ENCODE peak calls at places on chromosomes 7 and 10, in six cellular contexts. Q is endodermal cell, V is PC-3, B is K562, P is OCI-LY7, W is PC-9. G is an unnamed sample.

GRCh38 chr10:44761076-44761475 is 150.1 kb upstream of the TMEM72 start:
- DNase-seq in Q (no peak), V (peak), B (no peak), P (no peak), W (no peak), G (no peak)

GRCh38 chr10:101694056-101694673 is 805 bp downstream of the FBXW4 start:
- DNase-seq in Q (no peak), V (peak), B (peak), P (peak), W (no peak), G (peak)

GRCh38 chr7:12249706-12250105 is 38.6 kb downstream of the TMEM106B start:
- DNase-seq in Q (no peak), V (no peak), B (no peak), P (no peak), W (no peak), G (no peak)

GRCh38 chr10:96025566-96025965 is 17.8 kb upstream of the CCNJ start:
- DNase-seq in Q (peak), V (peak), B (peak), P (peak), W (no peak), G (peak)

GRCh38 chr10:79445217-79445707 is at the start of gene ZCCHC24:
- DNase-seq in Q (peak), V (peak), B (peak), P (peak), W (no peak), G (peak)

GRCh38 chr10:69317175-69318086 is 39.1 kb downstream of the HK1 start:
- DNase-seq in Q (peak), V (peak), B (peak), P (peak), W (peak), G (no peak)

GRCh38 chr10:119917777-119918176 is 25.2 kb downstream of the SEC23IP start:
- DNase-seq in Q (no peak), V (peak), B (no peak), P (no peak), W (no peak), G (peak)

GRCh38 chr10:62017141-62017870 is 115.8 kb downstream of the ARID5B start:
- DNase-seq in Q (no peak), V (no peak), B (no peak), P (no peak), W (no peak), G (no peak)

GRCh38 chr7:75951506-75951905 is 36.6 kb downstream of the POR start:
- DNase-seq in Q (no peak), V (peak), B (no peak), P (no peak), W (peak), G (peak)

GRCh38 chr7:107234436-107234835 is 65.6 kb downstream of the HBP1 start:
- DNase-seq in Q (no peak), V (peak), B (no peak), P (no peak), W (no peak), G (no peak)

GRCh38 chr7:17033245-17033644 is 151.5 kb upstream of the AGR3 start:
- DNase-seq in Q (no peak), V (no peak), B (no peak), P (no peak), W (no peak), G (no peak)

GRCh38 chr10:78688945-78689935 is 379.5 kb upstream of the ZMIZ1 start:
- DNase-seq in Q (peak), V (no peak), B (no peak), P (no peak), W (no peak), G (peak)

GRCh38 chr7:147578196-147578595 is 1012.4 kb upstream of the C7orf33 start:
- DNase-seq in Q (no peak), V (peak), B (no peak), P (no peak), W (no peak), G (no peak)

GRCh38 chr10:69179089-69179742 is 818 bp upstream of the SUPV3L1 start:
- DNase-seq in Q (peak), V (no peak), B (peak), P (no peak), W (no peak), G (no peak)

GRCh38 chr7:36287371-36288241 is 102.1 kb upstream of the ANLN start:
- DNase-seq in Q (peak), V (peak), B (no peak), P (peak), W (peak), G (no peak)

GRCh38 chr7:41143074-41143473 is 559.8 kb downstream of the INHBA start:
- DNase-seq in Q (no peak), V (peak), B (no peak), P (no peak), W (no peak), G (no peak)

GRCh38 chr10:47055386-47056382 is 144.5 kb downstream of the PTPN20 start:
- DNase-seq in Q (peak), V (no peak), B (no peak), P (no peak), W (no peak), G (no peak)

GRCh38 chr10:44308935-44309334 is 76.0 kb downstream of the CXCL12 start:
- DNase-seq in Q (no peak), V (no peak), B (no peak), P (no peak), W (no peak), G (no peak)

GRCh38 chr7:53656881-53657280 is 621.4 kb downstream of the POM121L12 start:
- DNase-seq in Q (peak), V (peak), B (no peak), P (no peak), W (peak), G (no peak)

GRCh38 chr10:61001731-61002122 is 57.7 kb upstream of the RHOBTB1 start:
- DNase-seq in Q (no peak), V (no peak), B (no peak), P (no peak), W (no peak), G (no peak)
- H3K4me3 ChIP-seq in Q (peak), V (peak), B (peak), P (no peak), W (peak), G (peak)

GRCh38 chr7:98872328-98872924 is 2.6 kb upstream of the TMEM130 start:
- DNase-seq in Q (peak), V (peak), B (peak), P (peak), W (no peak), G (peak)
- TF ChIP-seq CTCF in Q (peak), V (peak), B (peak), P (peak), W (peak), G (peak)

DNA sequence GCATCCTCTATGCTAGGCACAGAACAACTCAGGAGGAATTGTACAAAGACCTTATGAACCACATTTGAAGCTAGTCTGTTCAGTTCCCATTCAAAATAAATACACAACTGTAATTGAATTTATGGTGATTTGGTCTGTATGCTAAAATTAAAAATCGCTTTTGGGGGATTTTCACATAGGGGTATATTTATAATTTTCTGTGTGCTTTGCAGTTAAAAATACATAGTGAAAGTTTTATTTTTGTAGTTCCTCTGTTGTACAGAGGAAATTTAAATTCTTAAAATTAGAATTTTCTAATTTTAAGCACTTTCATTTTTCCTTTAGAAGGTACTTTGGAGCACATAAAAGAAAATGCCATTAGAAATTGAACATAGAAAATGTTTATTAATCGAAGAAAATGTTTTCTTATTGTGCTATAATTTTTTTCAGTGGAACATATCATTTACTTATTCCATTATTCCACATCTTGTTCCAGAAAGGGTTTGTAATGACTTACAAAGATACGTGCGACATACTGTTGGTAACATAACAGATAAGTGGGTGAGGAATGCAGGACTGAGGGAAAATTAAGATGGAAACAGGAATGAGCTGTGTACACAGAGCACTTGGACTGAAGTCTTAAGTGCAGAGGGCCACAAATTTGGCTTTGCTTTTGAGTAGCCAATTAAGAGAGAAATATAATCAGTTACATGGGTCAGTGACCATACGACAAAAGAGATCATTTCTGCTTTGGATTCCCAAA is 7.0 kb downstream of the RABGEF1 start:
- DNase-seq in Q (no peak), V (no peak), B (no peak), P (no peak), W (no peak), G (peak)
- H3K4me3 ChIP-seq in Q (no peak), V (no peak), B (no peak), P (no peak), W (no peak), G (no peak)

GRCh38 chr10:111126981-111127848 is 50.4 kb downstream of the ADRA2A start:
- DNase-seq in Q (peak), V (no peak), B (peak), P (no peak), W (no peak), G (no peak)

GRCh38 chr10:111131168-111131799 is 54.5 kb downstream of the ADRA2A start:
- DNase-seq in Q (peak), V (no peak), B (peak), P (peak), W (no peak), G (no peak)

GRCh38 chr10:111128331-111129167 is 51.7 kb downstream of the ADRA2A start:
- DNase-seq in Q (peak), V (peak), B (peak), P (no peak), W (peak), G (no peak)

GRCh38 chr10:111130471-111130870 is 53.6 kb downstream of the ADRA2A start:
- DNase-seq in Q (peak), V (no peak), B (no peak), P (no peak), W (no peak), G (no peak)

DNA sequence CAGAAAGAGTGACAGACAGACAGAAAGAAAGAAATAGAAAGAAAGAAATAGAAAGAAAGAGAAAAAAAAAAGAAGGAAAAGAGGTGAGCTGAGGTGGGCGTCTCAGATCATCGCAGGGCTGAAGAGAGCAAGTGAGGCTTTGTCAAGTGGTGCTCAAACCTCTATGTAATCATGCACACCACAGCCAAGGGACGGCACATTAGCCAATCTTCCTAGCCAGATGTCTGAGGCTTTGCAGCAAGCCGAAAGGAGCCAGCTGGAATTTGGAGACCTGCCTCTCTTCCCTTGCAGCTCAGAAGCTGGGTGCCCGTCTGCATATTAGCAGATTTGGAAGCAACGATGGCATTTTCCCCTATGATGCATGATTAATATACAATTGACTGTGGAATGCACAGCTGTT is 52.5 kb downstream of the ADRA2A start:
- DNase-seq in Q (peak), V (no peak), B (no peak), P (no peak), W (no peak), G (no peak)
- TF ChIP-seq CTCF in Q (no peak), V (no peak), B (no peak), P (no peak), W (no peak), G (no peak)

DNA sequence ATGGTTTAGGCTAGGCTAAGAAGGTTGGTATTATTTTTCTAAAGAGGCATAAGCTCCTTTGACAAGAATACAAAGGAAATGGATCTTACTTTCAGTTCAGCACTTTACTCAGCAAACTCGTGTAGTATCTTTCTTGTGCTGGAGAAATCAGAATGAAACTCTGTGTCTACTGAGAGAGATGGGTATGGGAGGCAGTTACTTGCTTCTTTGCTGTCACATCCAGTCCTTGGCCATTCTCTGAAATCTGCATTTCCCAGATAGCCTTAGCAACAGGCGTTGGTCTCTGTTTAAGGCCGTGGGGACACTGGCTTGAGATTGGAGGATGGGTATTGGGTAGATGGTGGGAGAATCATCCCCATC is 180.5 kb downstream of the NRP1 start:
- DNase-seq in Q (no peak), V (no peak), B (no peak), P (no peak), W (no peak), G (no peak)
- H3K4me3 ChIP-seq in Q (no peak), V (no peak), B (no peak), P (no peak), W (no peak), G (no peak)

GRCh38 chr7:115449689-115450088 is 527.8 kb downstream of the MDFIC start:
- DNase-seq in Q (no peak), V (peak), B (no peak), P (no peak), W (no peak), G (peak)
- TF ChIP-seq CTCF in Q (peak), V (no peak), B (no peak), P (no peak), W (no peak), G (peak)

DNA sequence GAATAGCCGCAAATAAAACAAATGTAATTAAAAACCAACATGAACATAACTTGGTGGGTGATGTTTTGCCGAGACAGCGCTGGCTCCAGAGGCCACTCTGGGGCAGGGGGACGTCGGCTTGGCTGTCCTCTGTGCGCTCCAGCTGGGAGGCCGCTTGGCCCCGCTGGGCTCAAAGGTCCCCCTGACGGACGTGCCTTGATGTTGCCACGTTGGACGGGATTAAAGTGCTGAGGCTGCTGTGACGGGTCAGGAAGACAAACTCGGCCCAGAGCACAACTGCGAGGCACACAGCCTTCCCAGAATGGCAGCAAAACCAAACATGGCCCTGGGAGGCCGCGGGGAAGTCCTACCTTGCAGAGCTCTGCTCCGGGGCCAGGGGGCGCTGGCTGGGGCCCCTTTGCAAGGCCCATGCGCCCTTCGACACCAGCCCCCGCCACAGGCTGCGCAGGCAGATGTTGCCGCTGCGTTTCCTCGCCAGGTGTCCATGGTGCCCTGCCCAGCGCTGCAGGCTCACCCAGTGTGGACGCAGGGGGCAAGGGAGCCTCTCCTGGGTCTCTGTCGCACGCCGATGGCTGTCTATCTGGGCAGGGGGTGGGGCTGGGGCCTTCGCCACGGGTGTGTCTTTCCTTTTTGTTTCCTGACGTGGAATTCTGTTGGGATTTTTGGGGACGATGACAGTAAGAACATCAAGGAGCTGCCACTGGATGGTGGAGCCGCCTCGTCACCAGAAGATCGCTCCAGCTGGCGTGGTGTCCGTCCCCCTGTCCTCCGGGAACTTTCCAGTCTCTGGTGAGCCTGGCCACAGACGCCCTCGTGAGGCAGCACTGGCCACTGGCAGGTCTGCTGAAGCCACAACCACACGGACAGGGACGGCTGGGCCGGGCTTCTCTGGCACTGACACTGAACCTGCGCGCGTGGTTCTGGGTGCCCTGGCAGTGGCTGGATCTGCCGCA is 99.6 kb upstream of the DIP2C start:
- DNase-seq in Q (peak), V (peak), B (peak), P (no peak), W (no peak), G (peak)
- H3K4me3 ChIP-seq in Q (peak), V (peak), B (peak), P (no peak), W (no peak), G (peak)

DNA sequence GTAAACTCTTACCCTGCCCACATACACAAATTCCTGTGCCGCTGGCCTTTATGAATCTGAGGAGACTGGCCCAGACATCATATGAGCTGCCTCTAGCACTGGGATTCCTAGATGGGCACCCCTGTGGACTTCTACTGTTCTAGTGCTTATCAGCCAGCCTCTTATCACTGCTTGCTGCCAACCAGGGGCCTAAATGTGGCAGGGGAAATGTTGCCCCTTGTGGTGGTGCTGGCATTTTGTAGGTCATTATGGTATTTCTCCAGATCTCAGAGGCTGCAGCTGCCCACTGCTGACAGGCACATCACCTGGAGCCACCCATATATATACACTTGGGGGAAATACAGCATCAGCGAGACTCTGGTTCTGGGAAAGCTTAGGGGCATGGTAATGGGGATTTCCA is 5.4 kb downstream of the SFR1 start:
- DNase-seq in Q (peak), V (no peak), B (no peak), P (peak), W (no peak), G (no peak)
- TF ChIP-seq CTCF in Q (peak), V (peak), B (no peak), P (peak), W (peak), G (peak)

DNA sequence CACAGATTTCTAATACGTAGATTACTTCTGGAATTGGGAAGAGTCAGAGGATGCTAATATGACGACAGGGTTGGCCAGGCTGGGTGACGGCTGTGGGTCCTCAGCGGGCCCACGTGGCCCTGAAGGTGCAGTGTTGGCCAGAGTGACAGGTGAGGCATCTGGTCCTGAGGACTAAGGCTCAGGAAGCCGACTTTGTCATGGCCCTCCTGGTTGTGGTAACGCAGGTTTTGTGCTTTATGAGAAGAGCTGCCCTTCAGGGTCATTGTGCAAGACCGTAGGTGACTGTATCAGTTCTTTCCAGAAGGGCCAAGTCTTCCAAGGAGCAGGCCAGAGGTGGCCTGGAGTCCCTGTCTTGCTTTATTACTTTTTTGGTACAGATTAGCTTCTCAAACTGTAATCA is 2.5 kb downstream of the EIF3B start:
- DNase-seq in Q (no peak), V (peak), B (peak), P (no peak), W (peak), G (no peak)
- H3K4me3 ChIP-seq in Q (peak), V (peak), B (no peak), P (peak), W (peak), G (no peak)

GRCh38 chr10:48215148-48215982 is 59.1 kb downstream of the FRMPD2 start:
- DNase-seq in Q (peak), V (peak), B (peak), P (peak), W (peak), G (peak)
- TF ChIP-seq CTCF in Q (peak), V (peak), B (peak), P (peak), W (peak), G (peak)